ENCODE peak calls at places on chromosomes 4 and X, in six cellular contexts. Z is astrocyte; G is adipocyte; D is fibroblast of pulmonary artery; C is Jurkat, Clone E6-1; N is HCT116. U is an unnamed sample.

GRCh38 chr4:126821152-126821551 is 811.6 kb upstream of the INTU start:
- DNase-seq in Z (no peak), G (no peak), D (no peak), C (no peak), N (no peak), U (no peak)

GRCh38 chr4:12949719-12950118 is 534.4 kb downstream of the RAB28 start:
- DNase-seq in Z (no peak), G (no peak), D (no peak), C (no peak), N (no peak), U (no peak)

GRCh38 chrX:152641996-152642395 is 4.3 kb downstream of the GABRQ start:
- DNase-seq in Z (no peak), G (peak; percentile 2), D (peak; percentile 1), C (no peak), N (no peak), U (no peak)

GRCh38 chrX:153993079-153993478 is 20.5 kb downstream of the TMEM187 start:
- DNase-seq in Z (no peak), G (no peak), D (no peak), C (no peak), N (no peak), U (no peak)

GRCh38 chr4:76601791-76602190 is 166.8 kb downstream of the SHROOM3 start:
- DNase-seq in Z (peak; percentile 72), G (peak; percentile 78), D (peak; percentile 83), C (no peak), N (no peak), U (no peak)

GRCh38 chr4:140343303-140343702 is 30.1 kb upstream of the SCOC start:
- DNase-seq in Z (no peak), G (no peak), D (peak; percentile 45), C (no peak), N (peak; percentile 31), U (no peak)

GRCh38 chrX:106168107-106168506 is at the start of gene PWWP3B:
- DNase-seq in Z (peak; percentile 15), G (no peak), D (peak; percentile 69), C (no peak), N (peak; percentile 38), U (no peak)

GRCh38 chr4:106530034-106530361 is 161.4 kb upstream of the GIMD1 start:
- DNase-seq in Z (no peak), G (no peak), D (no peak), C (no peak), N (no peak), U (no peak)

GRCh38 chr4:18050448-18050847 is 28.9 kb upstream of the LCORL start:
- DNase-seq in Z (no peak), G (no peak), D (no peak), C (no peak), N (no peak), U (no peak)

GRCh38 chr4:142480244-142480643 is 365.9 kb downstream of the INPP4B start:
- DNase-seq in Z (peak; percentile 64), G (peak; percentile 19), D (peak; percentile 23), C (no peak), N (no peak), U (no peak)

GRCh38 chrX:80266979-80267378 is 153.3 kb upstream of the TENT5D start:
- DNase-seq in Z (no peak), G (no peak), D (no peak), C (no peak), N (no peak), U (no peak)

GRCh38 chr4:128660361-128660964 is 149.0 kb upstream of the JADE1 start:
- DNase-seq in Z (peak; percentile 39), G (peak; percentile 80), D (peak; percentile 77), C (no peak), N (no peak), U (no peak)

GRCh38 chr4:10033191-10033881 is 12.0 kb upstream of the SLC2A9 start:
- DNase-seq in Z (peak; percentile 80), G (no peak), D (peak; percentile 76), C (no peak), N (no peak), U (no peak)

GRCh38 chr4:185265942-185266341 is 56.5 kb downstream of the SNX25 start:
- DNase-seq in Z (peak; percentile 75), G (peak; percentile 38), D (no peak), C (peak; percentile 92), N (no peak), U (no peak)

GRCh38 chr4:156560701-156561100 is 410.9 kb downstream of the PDGFC start:
- DNase-seq in Z (no peak), G (no peak), D (peak; percentile 31), C (no peak), N (no peak), U (no peak)

GRCh38 chr4:6362243-6362885 is 92.7 kb downstream of the WFS1 start:
- DNase-seq in Z (no peak), G (no peak), D (no peak), C (no peak), N (no peak), U (no peak)

GRCh38 chr4:93495346-93495745 is 333.2 kb upstream of the ATOH1 start:
- DNase-seq in Z (no peak), G (no peak), D (no peak), C (no peak), N (no peak), U (no peak)

GRCh38 chr4:43855283-43855682 is 593.3 kb downstream of the KCTD8 start:
- DNase-seq in Z (no peak), G (no peak), D (no peak), C (no peak), N (no peak), U (no peak)

GRCh38 chr4:67333663-67334062 is 211.6 kb downstream of the CENPC start:
- DNase-seq in Z (no peak), G (peak; percentile 34), D (no peak), C (no peak), N (no peak), U (no peak)

GRCh38 chrX:140501321-140501720 is 3.5 kb downstream of the SOX3 start:
- DNase-seq in Z (no peak), G (no peak), D (no peak), C (no peak), N (no peak), U (no peak)

GRCh38 chr4:77501851-77502250 is 103.8 kb upstream of the CXCL13 start:
- DNase-seq in Z (no peak), G (no peak), D (no peak), C (no peak), N (no peak), U (no peak)

GRCh38 chr4:177374966-177375365 is 65.3 kb downstream of the NEIL3 start:
- DNase-seq in Z (no peak), G (no peak), D (no peak), C (no peak), N (no peak), U (no peak)

GRCh38 chr4:18021470-18021719 is 160 bp downstream of the LCORL start:
- DNase-seq in Z (no peak), G (no peak), D (no peak), C (no peak), N (no peak), U (no peak)

GRCh38 chrX:55488559-55489314 is 911 bp downstream of the USP51 start:
- DNase-seq in Z (peak; percentile 32), G (peak; percentile 81), D (peak; percentile 33), C (peak; percentile 36), N (no peak), U (no peak)

GRCh38 chr4:137819964-137820383 is 287.7 kb upstream of the PCDH18 start:
- DNase-seq in Z (peak; percentile 36), G (peak; percentile 70), D (peak; percentile 79), C (peak; percentile 41), N (peak; percentile 50), U (no peak)

GRCh38 chr4:186569533-186570192 is 14.3 kb upstream of the MTNR1A start:
- DNase-seq in Z (no peak), G (no peak), D (no peak), C (no peak), N (no peak), U (no peak)
- H3K4me3 ChIP-seq in Z (no peak overlapping the region), G (peak overlapping the region; percentile 75), D (peak overlapping the region; percentile 51), C (no peak overlapping the region), N (no peak overlapping the region), U (no peak overlapping the region)

GRCh38 chr4:11232004-11232403 is 196.7 kb downstream of the HS3ST1 start:
- DNase-seq in Z (peak; percentile 5), G (no peak), D (peak; percentile 35), C (no peak), N (no peak), U (no peak)
- H3K4me3 ChIP-seq in Z (no peak overlapping the region), G (no peak overlapping the region), D (no peak overlapping the region), C (no peak overlapping the region), N (no peak overlapping the region), U (no peak overlapping the region)

GRCh38 chrX:16870861-16871584 is 861 bp upstream of the RBBP7 start:
- DNase-seq in Z (no peak), G (peak; percentile 52), D (peak; percentile 29), C (no peak), N (no peak), U (no peak)
- H3K4me3 ChIP-seq in Z (peak overlapping the region; percentile 57), G (peak overlapping the region; percentile 81), D (peak overlapping the region; percentile 48), C (peak overlapping the region; percentile 63), N (peak overlapping the region; percentile 50), U (peak overlapping the region; percentile 80)

GRCh38 chrX:13937370-13938052 is 92.2 kb downstream of the GEMIN8 start:
- DNase-seq in Z (peak; percentile 74), G (peak; percentile 28), D (peak; percentile 20), C (no peak), N (no peak), U (no peak)
- H3K4me3 ChIP-seq in Z (peak overlapping the region; percentile 60), G (peak overlapping the region; percentile 75), D (peak overlapping the region; percentile 46), C (no peak overlapping the region), N (peak overlapping the region; percentile 41), U (peak overlapping the region; percentile 78)

GRCh38 chr4:145735777-145736176 is 55.8 kb downstream of the C4orf51 start:
- DNase-seq in Z (peak; percentile 5), G (no peak), D (no peak), C (no peak), N (no peak), U (no peak)

GRCh38 chr4:145734051-145734450 is 54.1 kb downstream of the C4orf51 start:
- DNase-seq in Z (peak; percentile 19), G (peak; percentile 49), D (peak; percentile 17), C (no peak), N (no peak), U (no peak)

GRCh38 chr4:145736241-145736831 is 56.4 kb downstream of the C4orf51 start:
- DNase-seq in Z (peak; percentile 54), G (no peak), D (peak; percentile 59), C (no peak), N (no peak), U (no peak)

GRCh38 chr4:145734576-145735329 is 54.8 kb downstream of the C4orf51 start:
- DNase-seq in Z (peak; percentile 99), G (peak; percentile 96), D (peak; percentile 97), C (no peak), N (no peak), U (no peak)

DNA sequence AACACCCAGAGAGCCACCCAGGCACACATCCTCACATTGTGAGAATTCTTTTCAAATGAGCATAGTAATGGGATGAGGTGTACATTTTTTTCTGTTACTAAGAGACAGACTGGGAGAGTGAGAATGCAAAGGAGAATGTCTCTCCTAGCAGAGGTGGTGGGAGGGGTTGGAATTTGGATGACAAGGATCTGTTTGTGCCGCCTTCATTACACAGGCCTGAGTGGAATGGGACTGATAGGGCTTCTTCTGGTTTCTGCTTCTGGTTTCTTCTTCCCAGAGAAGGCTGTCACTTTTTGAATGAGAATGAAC is 55.3 kb downstream of the C4orf51 start:
- DNase-seq in Z (peak; percentile 98), G (peak; percentile 86), D (peak; percentile 94), C (no peak), N (no peak), U (no peak)
- H3K4me3 ChIP-seq in Z (peak overlapping the region; percentile 46), G (peak overlapping the region; percentile 70), D (no peak overlapping the region), C (no peak overlapping the region), N (no peak overlapping the region), U (no peak overlapping the region)